ENCODE peak calls at places on chromosomes 7 and 10, in seven cellular contexts. S is aorta; R is Right ventricle myocardium superior; O is NCI-H1436; T is cardiac septum; C is kidney; K is stimulated activated CD4-positive, alpha-beta T cell treated with anti-CD3 and anti-CD28 coated beads, Interleukin-2, amount 100 ng/mL, for 24 hours. M is an unnamed sample.

GRCh38 chr7:30238721-30239441 is 45.5 kb upstream of the ZNRF2 start:
- DNase-seq in S (no peak), R (peak), O (peak), T (no peak), C (no peak), K (no peak), M (peak)

GRCh38 chr7:132080967-132081668 is 495.2 kb downstream of the PLXNA4 start:
- DNase-seq in S (no peak), R (no peak), O (no peak), T (no peak), C (no peak), K (no peak), M (no peak)

GRCh38 chr10:66180651-66181318 is 745.1 kb upstream of the LRRTM3 start:
- DNase-seq in S (no peak), R (no peak), O (peak), T (no peak), C (no peak), K (no peak), M (no peak)

GRCh38 chr10:76962851-76963250 is 674.8 kb downstream of the KCNMA1 start:
- DNase-seq in S (no peak), R (no peak), O (no peak), T (no peak), C (no peak), K (no peak), M (no peak)

GRCh38 chr10:103695584-103696005 is 159.8 kb downstream of the SH3PXD2A start:
- DNase-seq in S (no peak), R (no peak), O (no peak), T (no peak), C (no peak), K (no peak), M (no peak)

GRCh38 chr10:65416094-65416493 is 1509.7 kb upstream of the LRRTM3 start:
- DNase-seq in S (no peak), R (no peak), O (no peak), T (no peak), C (no peak), K (no peak), M (no peak)

GRCh38 chr7:72211175-72211574 is 201.0 kb downstream of the CALN1 start:
- DNase-seq in S (no peak), R (no peak), O (no peak), T (no peak), C (no peak), K (no peak), M (no peak)

GRCh38 chr7:105896407-105896842 is 20.0 kb upstream of the ATXN7L1 start:
- DNase-seq in S (no peak), R (no peak), O (peak), T (no peak), C (no peak), K (no peak), M (no peak)

GRCh38 chr10:718143-718700 is 28.8 kb upstream of the DIP2C start:
- DNase-seq in S (no peak), R (no peak), O (no peak), T (no peak), C (no peak), K (no peak), M (no peak)

GRCh38 chr7:154680894-154681659 is 321.8 kb downstream of the PAXIP1 start:
- DNase-seq in S (no peak), R (no peak), O (no peak), T (no peak), C (no peak), K (no peak), M (no peak)

GRCh38 chr7:35263396-35263795 is 9.5 kb upstream of the TBX20 start:
- DNase-seq in S (no peak), R (peak), O (no peak), T (no peak), C (no peak), K (no peak), M (no peak)

GRCh38 chr10:125060851-125061556 is 99.4 kb downstream of the CTBP2 start:
- DNase-seq in S (peak), R (peak), O (peak), T (peak), C (peak), K (peak), M (peak)

GRCh38 chr10:71368639-71369038 is 28.1 kb upstream of the CDH23 start:
- DNase-seq in S (no peak), R (no peak), O (no peak), T (no peak), C (no peak), K (no peak), M (no peak)

GRCh38 chr10:89744021-89744420 is 42.6 kb downstream of the KIF20B start:
- DNase-seq in S (no peak), R (no peak), O (no peak), T (no peak), C (no peak), K (no peak), M (no peak)

GRCh38 chr10:3828404-3829192 is 43.6 kb upstream of the KLF6 start:
- DNase-seq in S (no peak), R (no peak), O (no peak), T (no peak), C (no peak), K (peak), M (no peak)

M was measured in psoas muscle.